ENCODE peak calls at places on chromosomes 3 and 15, in seven cellular contexts. F is upper lobe of left lung, T is HepG2, U is GM12878, B is Panc1, G is K562, Y is HCT116. Z is an unnamed sample.

GRCh38 chr15:70876011-70876410 is 16.2 kb downstream of the THAP10 start:
- ATAC-seq in U (peak; percentile 36), T (no peak), B (no peak), Y (no peak), G (no peak), F (no peak), Z (no peak)

GRCh38 chr3:132318451-132318850 is 1.2 kb downstream of the ACP3 start:
- ATAC-seq in U (no peak), B (no peak), G (no peak), F (no peak), T (no peak), Y (no peak), Z (no peak)

GRCh38 chr15:51658664-51659063 is 22.6 kb upstream of the SCG3 start:
- ATAC-seq in G (peak; percentile 99), F (no peak), B (no peak), U (peak; percentile 33), Y (no peak), T (no peak), Z (no peak)

GRCh38 chr3:173630849-173631248 is 233.3 kb downstream of the NLGN1 start:
- ATAC-seq in G (no peak), U (no peak), T (no peak), F (no peak), B (no peak), Y (no peak), Z (no peak)

GRCh38 chr15:71228403-71228802 is 113.1 kb downstream of the THSD4 start:
- ATAC-seq in B (no peak), T (no peak), Y (no peak), G (no peak), F (no peak), U (no peak), Z (no peak)

GRCh38 chr15:63166219-63166618 is 8.9 kb upstream of the RPS27L start:
- ATAC-seq in T (no peak), B (no peak), U (peak; percentile 65), Y (peak; percentile 54), F (no peak), G (peak; percentile 90), Z (no peak)

GRCh38 chr3:177351757-177352158 is 154.5 kb upstream of the TBL1XR1 start:
- ATAC-seq in G (no peak), U (peak; percentile 96), T (no peak), F (no peak), Y (no peak), B (no peak), Z (no peak)

GRCh38 chr3:50737511-50738251 is 63.0 kb downstream of the DOCK3 start:
- ATAC-seq in F (no peak), B (no peak), T (no peak), Y (no peak), U (no peak), G (no peak), Z (no peak)

GRCh38 chr3:64276131-64276530 is 50.9 kb upstream of the PRICKLE2 start:
- ATAC-seq in B (no peak), T (no peak), Y (no peak), F (no peak), U (no peak), G (no peak), Z (no peak)

GRCh38 chr3:134929976-134930375 is 134.9 kb downstream of the EPHB1 start:
- ATAC-seq in Y (no peak), G (no peak), U (peak; percentile 96), F (no peak), B (no peak), T (no peak), Z (no peak)

GRCh38 chr3:126661965-126662364 is 7.0 kb upstream of the TXNRD3 start:
- ATAC-seq in U (no peak), B (no peak), Y (no peak), G (no peak), T (no peak), F (no peak), Z (no peak)

GRCh38 chr3:184611606-184612304 is 50.2 kb downstream of the EPHB3 start:
- ATAC-seq in F (no peak), T (no peak), Y (no peak), B (no peak), U (no peak), G (no peak), Z (no peak)

GRCh38 chr3:55524565-55525244 is 37.6 kb upstream of the WNT5A start:
- ATAC-seq in B (no peak), U (no peak), G (no peak), Y (no peak), T (no peak), F (no peak), Z (no peak)

GRCh38 chr3:43094851-43095250 is 11.0 kb downstream of the POMGNT2 start:
- ATAC-seq in G (no peak), F (peak; percentile 36), B (no peak), U (no peak), T (no peak), Y (no peak), Z (no peak)

GRCh38 chr3:173711619-173712018 is 314.1 kb downstream of the NLGN1 start:
- ATAC-seq in B (no peak), Y (peak; percentile 67), F (peak; percentile 53), T (no peak), U (no peak), G (no peak), Z (no peak)

GRCh38 chr3:171165499-171165921 is 139.0 kb upstream of the SLC2A2 start:
- ATAC-seq in U (peak; percentile 67), G (no peak), F (peak; percentile 15), T (no peak), B (no peak), Y (no peak), Z (no peak)

GRCh38 chr3:53744351-53744750 is 101.9 kb downstream of the CHDH start:
- ATAC-seq in G (no peak), Y (peak; percentile 88), B (no peak), F (peak; percentile 23), T (peak; percentile 76), U (peak; percentile 69), Z (no peak)

GRCh38 chr15:90599639-90600038 is 69.9 kb downstream of the CRTC3 start:
- ATAC-seq in T (no peak), Y (no peak), U (no peak), G (no peak), B (no peak), F (no peak), Z (no peak)

DNA sequence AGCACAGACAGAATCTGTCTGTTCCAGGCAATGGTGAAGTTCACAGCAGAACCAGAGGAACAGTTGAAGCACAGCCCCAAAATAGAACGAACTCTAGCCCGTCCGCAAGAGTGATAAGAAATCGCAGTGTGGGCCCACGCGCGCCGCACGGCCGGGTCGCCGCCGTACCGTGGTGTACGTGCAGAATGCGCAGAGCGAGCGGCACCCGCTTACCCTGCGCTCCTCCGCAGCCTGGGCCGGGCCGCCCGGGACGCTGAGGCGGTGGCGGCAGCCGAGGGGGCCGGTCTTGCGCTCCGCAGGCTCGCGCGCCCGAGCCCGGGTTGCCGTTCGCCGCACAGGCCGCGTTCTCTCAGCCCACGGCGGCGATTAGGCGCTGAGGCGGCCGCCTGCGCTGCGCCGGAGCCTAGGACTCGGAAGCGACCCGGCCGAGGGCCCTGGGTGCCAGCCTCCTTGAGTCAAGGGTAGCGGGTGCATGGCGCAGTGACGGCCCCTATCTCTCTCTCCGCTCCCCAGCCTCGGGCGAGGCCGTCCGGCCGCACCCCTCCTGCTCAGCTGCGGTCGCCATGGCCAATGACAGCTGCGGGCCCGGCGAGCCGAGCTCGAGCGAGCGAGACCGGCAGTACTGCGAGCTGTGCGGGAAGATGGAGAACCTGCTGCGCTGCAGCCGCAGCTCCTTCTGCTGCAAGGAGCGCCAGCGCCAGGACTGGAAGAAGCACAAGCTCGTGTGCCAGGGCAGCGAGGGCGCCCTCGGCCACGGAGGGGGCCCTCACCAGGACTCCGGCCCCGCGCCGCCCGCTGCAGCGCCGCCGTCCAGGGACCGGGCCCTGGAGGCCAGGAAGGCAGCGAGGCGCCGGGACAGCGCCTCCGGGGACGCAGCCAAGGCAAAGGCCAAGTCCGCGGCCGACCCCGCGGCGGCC is 20.5 kb downstream of the WDR73 start:
- ATAC-seq in G (peak; percentile 78), B (peak; percentile 75), Y (peak; percentile 31), T (peak; percentile 80), F (peak; percentile 81), U (peak; percentile 67), Z (peak; percentile 77)
- TF ChIP-seq POLR2AphosphoS5 in G (no peak), B (no peak), Y (no peak), T (no peak), F (peak; percentile 12), U (no peak), Z (peak; percentile 14)

DNA sequence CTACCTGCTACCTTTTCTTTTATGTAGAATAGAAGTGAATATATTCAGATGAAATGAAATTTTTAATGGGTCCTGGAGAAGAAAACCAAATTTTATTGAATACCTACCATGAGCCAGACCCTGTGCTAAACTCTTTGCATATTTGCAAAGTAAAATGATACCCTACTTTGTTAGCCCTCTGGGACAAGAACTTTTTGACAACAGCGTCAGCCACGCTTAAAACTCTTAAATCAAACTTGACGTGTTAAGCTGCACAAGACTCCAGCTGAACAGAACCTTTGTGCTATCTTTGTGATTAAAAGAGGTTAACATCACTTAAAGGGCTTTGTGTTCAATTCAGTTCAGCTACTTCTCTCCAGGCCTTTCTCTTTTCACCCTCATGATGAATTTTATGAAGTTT is 316.5 kb downstream of the MEX3B start:
- ATAC-seq in F (no peak), T (no peak), B (no peak), U (no peak), G (no peak), Y (no peak), Z (no peak)
- H3K9me3 ChIP-seq in F (no peaks in the 10 kb centered on the region), T (peaks cover 20% of the 10 kb centered on the region), B (peaks cover 3% of the 10 kb centered on the region), U (no peaks in the 10 kb centered on the region), G (no peaks in the 10 kb centered on the region), Y (no peaks in the 10 kb centered on the region), Z (no peaks in the 10 kb centered on the region)

GRCh38 chr15:98903377-98904018 is 104.1 kb downstream of the PGPEP1L start:
- ATAC-seq in G (no peak), F (no peak), U (peak; percentile 51), Y (no peak), B (no peak), T (no peak), Z (no peak)
- H3K4me1 ChIP-seq in G (no peaks in the 10 kb centered on the region), F (peaks cover 46% of the 10 kb centered on the region), U (no peaks in the 10 kb centered on the region), Y (peaks cover 11% of the 10 kb centered on the region), B (peaks cover 52% of the 10 kb centered on the region), T (peaks cover 23% of the 10 kb centered on the region), Z (no peaks in the 10 kb centered on the region)

GRCh38 chr3:99487894-99488293 is 150.5 kb upstream of the COL8A1 start:
- ATAC-seq in G (no peak), U (no peak), T (no peak), B (no peak), F (no peak), Y (no peak), Z (no peak)

GRCh38 chr3:99485286-99485685 is 153.1 kb upstream of the COL8A1 start:
- ATAC-seq in G (no peak), F (no peak), U (no peak), Y (no peak), B (no peak), T (no peak), Z (no peak)

GRCh38 chr3:99483841-99484240 is 154.6 kb upstream of the COL8A1 start:
- ATAC-seq in B (no peak), F (no peak), T (no peak), G (no peak), U (peak; percentile 40), Y (no peak), Z (no peak)

GRCh38 chr3:99482191-99482590 is 156.2 kb upstream of the COL8A1 start:
- ATAC-seq in T (no peak), Y (no peak), U (no peak), G (no peak), F (no peak), B (no peak), Z (no peak)

DNA sequence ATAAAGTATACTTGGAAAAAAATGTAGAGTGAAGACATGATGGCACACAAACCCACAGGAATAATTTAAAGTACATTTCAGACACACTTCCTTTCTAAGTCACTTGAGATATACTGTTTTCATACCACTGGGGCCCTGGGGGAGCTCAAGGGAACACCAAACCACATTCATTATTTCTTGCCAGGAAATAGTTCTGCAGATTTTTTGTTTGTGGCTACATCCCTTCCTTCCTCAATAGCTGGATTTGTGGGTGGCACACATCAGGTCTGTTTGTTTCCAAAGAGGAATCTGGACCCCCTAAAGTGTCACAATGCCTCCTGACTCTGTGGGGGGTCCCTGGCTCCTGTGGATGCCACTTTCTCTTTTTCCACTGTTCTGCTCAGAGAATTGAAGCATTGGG is 153.5 kb upstream of the COL8A1 start:
- ATAC-seq in T (no peak), U (no peak), G (no peak), B (no peak), Y (no peak), F (no peak), Z (no peak)
- TF ChIP-seq POLR2AphosphoS5 in T (no peak), U (no peak), G (no peak), B (no peak), Y (no peak), F (no peak), Z (no peak)